ENCODE peak calls at places on chromosomes 3 and 15, in four cellular contexts. R is body of pancreas, N is H1, H is K562. O is an unnamed sample.

GRCh38 chr3:22835041-22835440 is 368.1 kb upstream of the UBE2E2 start:
- DNase-seq in R (no peak), N (no peak), H (no peak), O (no peak)

GRCh38 chr3:126100688-126101301 is 16.9 kb upstream of the SLC41A3 start:
- DNase-seq in R (no peak), N (no peak), H (no peak), O (no peak)

GRCh38 chr3:35322070-35322469 is 317.3 kb upstream of the ARPP21 start:
- DNase-seq in R (no peak), N (no peak), H (no peak), O (no peak)

GRCh38 chr15:85457392-85457968 is 77.1 kb downstream of the AKAP13 start:
- DNase-seq in R (no peak), N (no peak), H (no peak), O (no peak)

GRCh38 chr3:193590088-193590856 is 2.7 kb upstream of the OPA1 start:
- DNase-seq in R (no peak), N (no peak), H (peak; percentile 50), O (no peak)

GRCh38 chr3:65785065-65785645 is 253.6 kb downstream of the MAGI1 start:
- DNase-seq in R (no peak), N (no peak), H (peak; percentile 20), O (no peak)

GRCh38 chr3:42683875-42684593 is 1.3 kb upstream of the KLHL40 start:
- DNase-seq in R (peak; percentile 62), N (no peak), H (peak; percentile 98), O (no peak)

GRCh38 chr15:39629376-39629775 is 48.5 kb downstream of the THBS1 start:
- DNase-seq in R (no peak), N (no peak), H (no peak), O (no peak)

GRCh38 chr3:151171145-151171544 is 31.9 kb downstream of the GPR171 start:
- DNase-seq in R (peak; percentile 39), N (no peak), H (no peak), O (no peak)

GRCh38 chr3:129382366-129382765 is 46.1 kb downstream of the EFCAB12 start:
- DNase-seq in R (no peak), N (no peak), H (no peak), O (no peak)

DNA sequence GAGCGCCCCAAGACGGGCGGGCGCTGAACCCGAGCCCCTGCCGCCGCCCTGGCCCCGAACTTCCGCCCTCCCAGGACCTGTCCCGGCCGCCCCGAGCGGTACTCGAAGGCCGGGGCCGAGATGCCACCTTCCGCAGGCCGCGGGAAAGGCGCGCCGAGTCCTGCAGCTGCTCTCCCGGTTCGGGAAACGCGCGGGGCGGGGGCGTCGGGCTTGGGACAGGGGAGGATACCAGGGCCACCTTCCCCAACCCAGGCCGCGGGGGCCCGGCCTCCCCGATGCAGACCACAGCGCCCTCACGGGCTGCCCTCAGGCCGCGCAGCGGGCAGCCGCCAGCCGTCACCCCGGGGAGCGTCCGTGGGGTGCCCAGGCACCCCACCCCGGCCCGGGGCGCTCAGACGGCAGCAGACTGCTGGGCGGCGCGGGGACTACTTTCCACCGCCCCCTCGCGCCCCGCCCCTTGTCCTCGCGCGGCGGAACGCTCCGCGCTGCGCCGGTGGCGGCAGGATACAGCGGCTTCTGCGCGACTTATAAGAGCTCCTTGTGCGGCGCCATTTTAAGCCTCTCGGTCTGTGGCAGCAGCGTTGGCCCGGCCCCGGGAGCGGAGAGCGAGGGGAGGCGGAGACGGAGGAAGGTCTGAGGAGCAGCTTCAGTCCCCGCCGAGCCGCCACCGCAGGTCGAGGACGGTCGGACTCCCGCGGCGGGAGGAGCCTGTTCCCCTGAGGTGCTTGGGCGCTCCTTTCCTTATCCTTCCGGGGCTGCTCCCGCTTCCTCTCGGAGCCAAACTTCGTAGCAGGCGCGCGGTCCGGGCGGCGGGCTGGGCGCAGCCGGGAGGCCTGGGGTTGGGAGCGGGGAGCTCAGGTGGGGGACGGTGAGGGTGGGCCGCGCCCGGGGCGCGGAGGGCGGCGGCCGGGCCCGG is at the start of gene CTNNB1:
- DNase-seq in R (peak; percentile 94), N (peak; percentile 93), H (peak; percentile 82), O (peak; percentile 91)
- TF ChIP-seq POLR2A in R (peak; percentile 100), N (peak; percentile 97), H (peak; percentile 99), O (peak; percentile 98)

GRCh38 chr3:277873-278272 is 81.3 kb downstream of the CHL1 start:
- DNase-seq in R (no peak), N (no peak), H (no peak), O (no peak)
- H3K27ac ChIP-seq in R (no peak overlapping the region), N (no peak overlapping the region), H (no peak overlapping the region), O (peak overlapping the region; percentile 5)

DNA sequence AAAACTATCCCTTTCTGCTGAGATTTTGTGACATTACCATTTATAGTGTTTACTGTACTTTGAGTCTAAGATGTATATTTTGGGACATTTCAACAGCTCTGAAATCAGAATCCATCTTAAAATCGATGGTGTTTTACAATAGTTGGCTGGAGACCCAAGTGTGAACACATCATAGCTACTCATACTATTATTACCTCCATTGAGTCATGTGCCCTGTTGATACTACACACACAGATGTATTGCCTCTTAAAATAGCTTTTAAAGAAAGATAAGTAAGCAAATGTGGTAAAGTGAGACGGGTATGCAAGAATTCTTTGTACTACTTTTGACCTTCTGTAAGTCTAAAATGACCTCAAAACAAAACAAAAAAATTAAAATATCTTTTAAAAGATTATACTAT is 6.7 kb downstream of the LMOD3 start:
- DNase-seq in R (no peak), N (no peak), H (no peak), O (no peak)
- H3K4me3 ChIP-seq in R (no peak overlapping the region), N (no peak overlapping the region), H (no peak overlapping the region), O (no peak overlapping the region)

DNA sequence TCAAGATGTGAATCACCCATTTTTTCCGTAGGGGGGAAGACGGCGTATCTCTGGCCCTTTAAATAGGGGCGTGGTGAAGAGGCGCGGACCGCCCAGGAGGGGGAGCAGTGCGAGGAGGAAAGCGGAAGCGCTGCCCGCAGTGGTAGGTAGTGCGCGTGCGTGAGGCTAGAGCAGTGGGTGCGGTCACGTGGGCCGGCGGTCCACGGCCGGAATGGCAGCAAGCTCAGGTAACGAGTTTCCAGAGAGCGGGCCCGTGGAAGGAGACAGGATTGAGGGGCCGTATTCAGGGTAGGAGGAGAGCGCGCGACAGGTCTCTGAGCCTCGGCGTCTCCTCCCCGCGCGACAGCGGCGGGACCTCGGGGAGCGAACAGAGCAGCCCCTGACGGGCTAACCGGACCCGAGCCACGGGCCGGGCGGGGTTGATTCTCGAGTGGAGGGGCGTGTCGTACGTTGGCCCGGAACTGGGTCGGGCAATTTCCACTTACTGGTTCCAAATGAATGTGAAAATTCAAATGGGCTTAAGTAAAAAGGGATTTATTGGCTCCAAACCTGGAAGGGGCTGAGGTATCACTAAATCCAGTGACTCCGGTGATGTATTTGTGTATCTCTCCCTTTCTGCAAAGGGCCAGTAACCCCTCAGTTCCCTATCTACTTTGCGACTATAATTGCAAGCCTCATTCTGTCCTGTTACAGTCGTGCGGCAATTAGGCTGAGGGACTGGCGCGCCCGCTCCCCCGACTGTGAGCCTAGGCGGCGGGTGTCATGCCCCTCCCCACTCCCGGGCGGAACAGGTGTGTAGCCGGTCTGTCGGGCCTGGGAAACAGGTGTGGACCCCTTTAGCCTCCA is at the start of gene VPS8:
- DNase-seq in R (peak; percentile 96), N (peak; percentile 94), H (peak; percentile 98), O (peak; percentile 93)
- TF ChIP-seq POLR2A in R (peak; percentile 87), N (peak; percentile 35), H (peak; percentile 93), O (peak; percentile 58)

GRCh38 chr3:172315401-172316091 is 132.7 kb downstream of the GHSR start:
- DNase-seq in R (peak; percentile 50), N (no peak), H (peak; percentile 27), O (no peak)

GRCh38 chr3:172317984-172318383 is 130.3 kb downstream of the GHSR start:
- DNase-seq in R (peak; percentile 65), N (no peak), H (no peak), O (no peak)

GRCh38 chr3:172319653-172320052 is 128.6 kb downstream of the GHSR start:
- DNase-seq in R (no peak), N (no peak), H (no peak), O (no peak)

GRCh38 chr3:172316758-172317157 is 131.5 kb downstream of the GHSR start:
- DNase-seq in R (no peak), N (no peak), H (no peak), O (no peak)

GRCh38 chr3:172317481-172317880 is 130.8 kb downstream of the GHSR start:
- DNase-seq in R (no peak), N (no peak), H (no peak), O (no peak)
- H3K27ac ChIP-seq in R (peak overlapping the region; percentile 61), N (no peak overlapping the region), H (peak overlapping the region; percentile 23), O (peak overlapping the region; percentile 93)

GRCh38 chr15:65102912-65103311 is 12.1 kb downstream of the UBAP1L start:
- DNase-seq in R (no peak), N (no peak), H (no peak), O (no peak)
- H3K4me3 ChIP-seq in R (no peak overlapping the region), N (no peak overlapping the region), H (no peak overlapping the region), O (no peak overlapping the region)

DNA sequence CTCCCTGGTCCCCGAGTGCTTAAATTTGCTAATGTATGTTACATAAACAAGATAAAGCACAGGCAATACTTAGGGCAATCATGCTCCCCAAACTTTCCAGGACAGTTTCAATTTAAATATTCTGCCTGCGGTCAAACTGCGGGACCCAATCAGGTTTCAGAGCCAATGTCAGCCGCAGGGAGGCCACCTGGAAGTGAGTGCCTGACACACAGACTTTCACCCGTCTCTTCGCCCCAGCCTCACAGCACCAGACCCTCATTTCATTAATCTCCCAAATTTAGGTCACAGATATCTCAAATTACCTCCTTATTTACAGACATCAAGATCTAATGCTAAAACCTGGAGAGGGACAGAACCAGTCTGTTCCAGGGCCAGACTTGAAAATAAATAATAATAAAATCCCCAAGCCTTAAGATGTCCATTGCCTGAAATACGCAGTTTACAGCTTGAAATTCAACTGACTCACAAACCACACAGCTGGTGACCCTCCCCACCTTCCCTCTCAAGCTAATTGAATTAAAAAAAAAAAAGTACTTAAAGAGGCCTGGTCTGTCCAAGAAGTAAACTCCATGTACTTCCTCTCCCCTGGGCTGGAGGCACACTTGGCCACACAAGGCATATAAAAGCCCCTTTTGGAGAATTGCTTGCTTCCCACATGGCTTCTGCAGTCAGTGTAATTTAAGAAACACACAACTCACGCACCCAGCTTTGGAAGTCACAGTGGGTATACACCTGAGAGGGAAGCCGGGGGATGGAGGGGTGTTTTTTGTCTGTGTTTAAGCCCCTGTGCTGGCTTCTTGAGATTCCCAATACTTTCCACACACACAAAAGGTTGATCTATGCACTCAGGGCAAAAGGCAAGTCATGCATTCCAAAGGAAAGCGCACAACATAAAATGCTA is 106.9 kb upstream of the ALDH1A3 start:
- DNase-seq in R (no peak), N (peak; percentile 46), H (no peak), O (no peak)
- TF ChIP-seq POLR2A in R (no peak), N (no peak), H (no peak), O (no peak)

GRCh38 chr3:119662604-119663377 is 2.4 kb upstream of the POPDC2 start:
- DNase-seq in R (no peak), N (no peak), H (no peak), O (no peak)

GRCh38 chr3:119660474-119661150 is at the start of gene POPDC2:
- DNase-seq in R (no peak), N (no peak), H (no peak), O (no peak)

GRCh38 chr3:119659584-119660291 is 651 bp downstream of the POPDC2 start:
- DNase-seq in R (no peak), N (no peak), H (no peak), O (no peak)

GRCh38 chr3:119657887-119658702 is 2.3 kb downstream of the POPDC2 start:
- DNase-seq in R (no peak), N (no peak), H (no peak), O (no peak)

DNA sequence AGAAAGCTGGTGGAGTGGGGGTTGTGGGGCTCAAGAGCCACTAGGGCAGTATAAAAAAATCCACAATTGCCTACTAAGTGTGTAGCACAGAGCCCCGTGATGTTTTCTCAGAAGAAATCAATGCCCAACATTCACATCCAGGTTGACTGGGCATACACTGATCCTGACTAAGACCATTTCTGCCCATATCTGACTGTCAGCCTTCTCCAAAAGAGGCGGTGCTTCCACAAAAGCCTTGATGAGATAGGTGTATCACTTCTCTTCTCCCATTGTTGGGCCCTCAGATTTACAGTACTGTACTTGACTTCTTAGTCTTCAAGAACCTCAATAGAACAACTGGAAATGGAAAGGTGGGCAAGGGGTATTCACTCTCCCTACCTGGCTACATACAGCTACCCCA is 1.4 kb downstream of the POPDC2 start:
- DNase-seq in R (no peak), N (no peak), H (no peak), O (no peak)
- H3K27ac ChIP-seq in R (no peak overlapping the region), N (no peak overlapping the region), H (no peak overlapping the region), O (no peak overlapping the region)

O was measured in breast epithelium.